ENCODE peak calls at places on chromosomes 5 and 9, in nine cellular contexts. I is fibroblast of pulmonary artery, S is choroid plexus epithelial cell, T is cardiac fibroblast, F is fibroblast of lung, B is Peyer's patch, W is IMR-90, E is AG09309, V is brain microvascular endothelial cell. L is an unnamed sample.

GRCh38 chr9:115882911-115883310 is 270.7 kb upstream of the PAPPA start:
- DNase-seq in T (peak), V (no peak), F (no peak), E (no peak), S (peak), W (peak), B (no peak), I (peak), L (peak)

GRCh38 chr5:157219491-157220271 is 39.0 kb downstream of the ITK start:
- DNase-seq in T (no peak), F (no peak), S (no peak), V (no peak), W (no peak), B (no peak), I (no peak), E (no peak), L (peak)

GRCh38 chr9:89871871-89872331 is 267.1 kb downstream of the GADD45G start:
- DNase-seq in S (no peak), B (no peak), V (no peak), E (no peak), W (no peak), F (no peak), T (no peak), I (no peak), L (no peak)

GRCh38 chr9:130331573-130331972 is 66.0 kb downstream of the HMCN2 start:
- DNase-seq in W (peak), V (peak), S (peak), F (peak), I (peak), T (peak), E (peak), B (peak), L (peak)

GRCh38 chr9:86355814-86356213 is 1.6 kb upstream of the TUT7 start:
- DNase-seq in E (no peak), S (no peak), V (no peak), I (no peak), F (no peak), W (no peak), B (no peak), T (no peak), L (no peak)

GRCh38 chr5:136631176-136631575 is 265.8 kb upstream of the TRPC7 start:
- DNase-seq in F (no peak), B (no peak), S (peak), V (peak), I (peak), W (no peak), T (peak), E (no peak), L (no peak)

GRCh38 chr5:4720831-4721230 is 419.3 kb upstream of the ADAMTS16 start:
- DNase-seq in I (peak), F (no peak), S (peak), W (no peak), E (no peak), T (peak), B (no peak), V (no peak), L (no peak)

GRCh38 chr9:38641985-38642864 is 21.8 kb upstream of the ANKRD18A start:
- DNase-seq in W (peak), E (no peak), S (peak), F (peak), V (peak), T (peak), B (no peak), I (peak), L (peak)

GRCh38 chr5:32710859-32711692 is at the start of gene NPR3:
- DNase-seq in W (peak), B (no peak), V (no peak), T (peak), S (peak), F (peak), I (peak), E (no peak), L (peak)

GRCh38 chr5:115415143-115415491 is 118.7 kb upstream of the CCDC112 start:
- DNase-seq in B (no peak), S (peak), W (peak), F (peak), V (peak), E (no peak), T (peak), I (peak), L (peak)

GRCh38 chr5:35938518-35939227 is at the start of gene CAPSL:
- DNase-seq in S (peak), F (peak), I (peak), W (peak), V (peak), T (peak), B (no peak), E (peak), L (peak)

GRCh38 chr5:6576861-6577501 is 55.9 kb downstream of the NSUN2 start:
- DNase-seq in V (peak), W (peak), S (peak), E (peak), B (no peak), T (peak), F (peak), I (peak), L (peak)

GRCh38 chr5:38458174-38458573 is 98.3 kb downstream of the LIFR start:
- DNase-seq in S (no peak), I (no peak), T (no peak), F (no peak), W (no peak), B (no peak), E (no peak), V (no peak), L (no peak)

GRCh38 chr9:1083325-1083913 is 33.3 kb downstream of the DMRT2 start:
- DNase-seq in S (no peak), V (no peak), I (no peak), B (no peak), F (no peak), T (no peak), E (no peak), W (no peak), L (peak)

GRCh38 chr5:140821375-140822280 is at the start of gene PCDHA5:
- DNase-seq in V (peak), B (no peak), I (peak), E (no peak), W (no peak), T (peak), S (peak), F (no peak), L (peak)

GRCh38 chr5:53323511-53323910 is 156.9 kb upstream of the FST start:
- DNase-seq in E (no peak), S (no peak), B (no peak), V (no peak), F (no peak), T (no peak), I (no peak), W (no peak), L (no peak)

GRCh38 chr5:16871746-16872339 is 64.2 kb downstream of the MYO10 start:
- DNase-seq in E (peak), S (peak), T (peak), I (peak), F (peak), V (peak), B (no peak), W (peak), L (peak)

GRCh38 chr9:82191082-82191481 is 202.5 kb downstream of the SPATA31D1 start:
- DNase-seq in F (no peak), T (no peak), E (no peak), I (no peak), S (peak), V (peak), B (no peak), W (no peak), L (no peak)

GRCh38 chr5:113488645-113489184 is 462 bp upstream of the MCC start:
- DNase-seq in E (no peak), S (peak), F (no peak), V (peak), W (peak), I (peak), T (no peak), B (no peak), L (no peak)

DNA sequence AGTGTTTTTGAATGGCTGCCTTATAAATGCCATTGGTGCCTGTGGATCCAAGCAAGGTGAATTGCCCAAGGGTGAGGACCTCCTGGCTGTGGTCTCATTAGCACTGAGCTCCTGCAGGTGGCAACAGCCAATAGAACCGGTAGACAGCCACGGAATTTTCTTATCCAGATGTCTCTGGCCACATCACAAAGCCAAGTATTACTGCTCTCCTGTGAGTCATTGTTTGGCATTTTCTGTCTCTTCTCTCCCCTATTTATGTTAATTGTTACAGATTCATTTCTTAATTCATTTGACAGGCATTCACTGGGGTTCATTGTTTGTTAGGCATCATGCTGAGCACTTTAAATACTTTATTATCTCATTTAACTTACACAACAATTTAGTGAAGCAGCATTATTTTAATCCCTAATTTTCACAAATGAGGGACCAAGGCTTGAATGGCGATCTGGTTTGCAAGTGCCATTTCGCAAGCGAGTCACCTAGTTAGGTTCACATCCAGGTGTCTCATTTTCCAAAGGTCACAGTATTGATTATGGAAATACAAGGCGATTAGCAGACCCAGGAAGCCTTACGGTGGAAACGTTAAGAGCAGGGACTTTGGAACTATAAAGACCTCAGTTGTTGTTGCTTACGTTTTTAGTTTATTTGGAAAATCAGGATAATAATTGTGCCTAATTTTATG is 58.2 kb upstream of the DPYSL3 start:
- DNase-seq in F (peak), V (peak), E (no peak), B (no peak), I (peak), S (peak), W (peak), T (peak), L (peak)
- TF ChIP-seq CTCF in F (no peak), V (no peak), E (no peak), B (no peak), I (no peak), S (no peak), W (no peak), T (no peak), L (peak)

GRCh38 chr5:154403776-154404387 is 41.9 kb upstream of the SAP30L start:
- DNase-seq in F (no peak), B (no peak), S (peak), V (no peak), T (no peak), I (no peak), W (no peak), E (peak), L (peak)

GRCh38 chr5:154406231-154406630 is 39.6 kb upstream of the SAP30L start:
- DNase-seq in T (peak), I (no peak), F (no peak), E (peak), V (no peak), S (no peak), W (no peak), B (no peak), L (peak)

GRCh38 chr5:154403234-154403633 is 42.6 kb upstream of the SAP30L start:
- DNase-seq in S (no peak), B (no peak), I (no peak), E (no peak), F (no peak), V (no peak), W (peak), T (no peak), L (no peak)

GRCh38 chr5:154406826-154407225 is 39.0 kb upstream of the SAP30L start:
- DNase-seq in B (no peak), E (no peak), T (no peak), W (peak), F (no peak), V (no peak), I (no peak), S (no peak), L (no peak)

GRCh38 chr5:154405078-154405792 is 40.6 kb upstream of the SAP30L start:
- DNase-seq in I (peak), T (peak), B (peak), E (no peak), W (peak), S (peak), V (peak), F (peak), L (peak)
- H3K4me3 ChIP-seq in I (peak), T (peak), B (peak), E (peak), W (peak), S (peak), V (peak), F (peak), L (peak)

GRCh38 chr5:175059687-175060194 is 335.4 kb downstream of the MSX2 start:
- DNase-seq in W (peak), V (peak), T (peak), S (peak), I (no peak), B (no peak), F (peak), E (peak), L (peak)
- TF ChIP-seq CTCF in W (peak), V (no peak), T (no peak), S (no peak), I (no peak), B (no peak), F (no peak), E (peak), L (no peak)

DNA sequence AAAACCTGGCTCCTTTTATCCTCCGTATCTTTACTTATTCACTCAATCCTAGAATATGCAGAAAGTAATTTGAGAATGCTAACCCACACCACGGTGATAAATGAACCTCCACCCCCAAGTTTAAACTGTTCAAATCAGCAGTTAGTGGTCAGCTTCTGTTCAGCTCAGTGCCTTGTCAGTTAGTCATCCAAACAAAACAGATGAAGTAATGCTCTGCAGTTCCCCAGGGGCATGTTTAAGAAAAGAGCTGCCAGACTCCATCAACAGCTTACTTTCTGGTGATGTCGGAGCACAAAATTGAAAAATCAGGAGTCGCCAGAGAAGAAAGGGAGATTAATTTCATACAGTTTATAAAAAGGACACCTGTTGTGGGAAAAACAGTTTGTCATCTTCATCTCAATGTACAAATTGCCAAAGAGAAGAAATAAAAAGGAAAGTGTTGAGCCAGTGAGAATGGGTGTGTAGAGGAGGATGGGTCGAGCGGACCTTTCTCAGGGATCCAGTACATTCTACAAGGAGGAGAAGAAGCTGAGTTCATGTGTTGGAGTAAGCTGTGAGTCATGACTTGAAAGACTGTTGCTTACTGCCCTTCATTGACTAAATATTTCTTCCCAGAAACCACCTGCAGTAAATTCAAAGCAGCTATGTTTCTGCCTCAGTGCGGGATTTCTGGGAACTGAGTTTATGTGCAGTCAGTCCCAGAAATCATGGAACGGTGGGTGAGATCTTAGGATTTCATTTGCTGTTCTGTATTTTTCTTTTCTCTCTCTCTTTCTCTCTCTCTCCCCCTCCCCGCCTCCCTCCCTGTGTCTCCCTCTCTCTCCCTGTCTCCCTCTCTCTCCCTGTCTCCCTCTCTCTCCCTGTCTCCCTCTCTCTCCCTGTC is 13.7 kb downstream of the TRIO start:
- DNase-seq in F (peak), T (peak), E (peak), B (no peak), S (peak), V (peak), I (peak), W (peak), L (peak)
- H3K4me3 ChIP-seq in F (peak), T (peak), E (peak), B (no peak), S (peak), V (peak), I (peak), W (peak), L (peak)

GRCh38 chr5:74184649-74185048 is 455.9 kb downstream of the ENC1 start:
- DNase-seq in S (no peak), E (no peak), W (no peak), B (no peak), T (no peak), V (no peak), I (no peak), F (no peak), L (no peak)
- TF ChIP-seq CTCF in S (no peak), E (no peak), W (no peak), B (no peak), T (no peak), V (no peak), I (no peak), F (no peak), L (no peak)

GRCh38 chr9:129178579-129178909 is 483 bp upstream of the IER5L start:
- DNase-seq in V (no peak), F (no peak), B (no peak), T (no peak), E (no peak), W (no peak), S (no peak), I (no peak), L (no peak)
- H3K4me3 ChIP-seq in V (peak), F (peak), B (peak), T (no peak), E (no peak), W (no peak), S (peak), I (no peak), L (no peak)

GRCh38 chr5:149265559-149265958 is 6.1 kb upstream of the AFAP1L1 start:
- DNase-seq in F (peak), V (peak), I (peak), E (no peak), S (peak), T (peak), W (peak), B (no peak), L (peak)

GRCh38 chr5:149267241-149267973 is 4.3 kb upstream of the AFAP1L1 start:
- DNase-seq in F (no peak), E (no peak), W (no peak), I (no peak), B (no peak), T (no peak), S (no peak), V (no peak), L (no peak)

GRCh38 chr5:149261246-149261645 is 10.4 kb upstream of the AFAP1L1 start:
- DNase-seq in B (no peak), V (no peak), I (no peak), W (no peak), S (no peak), E (no peak), F (no peak), T (no peak), L (no peak)

GRCh38 chr5:149262315-149262714 is 9.3 kb upstream of the AFAP1L1 start:
- DNase-seq in E (no peak), B (no peak), W (no peak), V (no peak), S (no peak), F (no peak), I (no peak), T (no peak), L (no peak)

GRCh38 chr5:149264432-149265069 is 7.1 kb upstream of the AFAP1L1 start:
- DNase-seq in F (no peak), E (no peak), S (no peak), T (no peak), I (no peak), B (no peak), W (no peak), V (no peak), L (no peak)
- TF ChIP-seq CTCF in F (no peak), E (peak), S (peak), T (peak), I (peak), B (peak), W (peak), V (peak), L (peak)

DNA sequence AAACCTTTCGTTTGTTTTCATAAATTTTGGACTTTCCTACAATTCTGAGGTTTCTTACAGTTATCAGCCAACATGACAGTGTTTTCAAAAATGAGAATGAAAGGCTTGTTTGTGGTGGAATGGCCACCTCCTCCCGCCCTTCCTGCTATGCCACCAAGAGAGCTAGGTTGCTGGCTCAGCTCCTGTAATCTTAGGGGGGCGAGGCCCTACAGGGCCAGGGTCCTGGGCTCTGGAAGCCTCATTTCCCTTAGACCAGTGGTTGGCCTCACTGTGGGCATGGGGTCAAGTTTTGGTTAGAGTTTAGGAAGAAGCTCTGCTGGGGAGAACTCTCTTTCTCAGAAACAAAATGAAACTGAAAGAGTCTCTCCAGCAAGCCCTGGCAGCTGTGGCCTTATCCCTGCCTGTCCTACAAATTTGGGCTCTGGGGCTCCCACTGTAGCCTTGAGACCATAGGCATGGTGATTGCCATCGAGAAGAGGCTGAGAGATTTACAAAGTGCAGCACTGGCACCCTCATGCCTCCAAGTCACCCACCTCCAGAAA is 66.2 kb downstream of the IRX1 start:
- DNase-seq in T (no peak), S (no peak), B (no peak), V (no peak), W (no peak), F (no peak), E (no peak), I (no peak), L (no peak)
- H3K4me3 ChIP-seq in T (no peak), S (no peak), B (no peak), V (no peak), W (no peak), F (no peak), E (no peak), I (no peak), L (peak)

DNA sequence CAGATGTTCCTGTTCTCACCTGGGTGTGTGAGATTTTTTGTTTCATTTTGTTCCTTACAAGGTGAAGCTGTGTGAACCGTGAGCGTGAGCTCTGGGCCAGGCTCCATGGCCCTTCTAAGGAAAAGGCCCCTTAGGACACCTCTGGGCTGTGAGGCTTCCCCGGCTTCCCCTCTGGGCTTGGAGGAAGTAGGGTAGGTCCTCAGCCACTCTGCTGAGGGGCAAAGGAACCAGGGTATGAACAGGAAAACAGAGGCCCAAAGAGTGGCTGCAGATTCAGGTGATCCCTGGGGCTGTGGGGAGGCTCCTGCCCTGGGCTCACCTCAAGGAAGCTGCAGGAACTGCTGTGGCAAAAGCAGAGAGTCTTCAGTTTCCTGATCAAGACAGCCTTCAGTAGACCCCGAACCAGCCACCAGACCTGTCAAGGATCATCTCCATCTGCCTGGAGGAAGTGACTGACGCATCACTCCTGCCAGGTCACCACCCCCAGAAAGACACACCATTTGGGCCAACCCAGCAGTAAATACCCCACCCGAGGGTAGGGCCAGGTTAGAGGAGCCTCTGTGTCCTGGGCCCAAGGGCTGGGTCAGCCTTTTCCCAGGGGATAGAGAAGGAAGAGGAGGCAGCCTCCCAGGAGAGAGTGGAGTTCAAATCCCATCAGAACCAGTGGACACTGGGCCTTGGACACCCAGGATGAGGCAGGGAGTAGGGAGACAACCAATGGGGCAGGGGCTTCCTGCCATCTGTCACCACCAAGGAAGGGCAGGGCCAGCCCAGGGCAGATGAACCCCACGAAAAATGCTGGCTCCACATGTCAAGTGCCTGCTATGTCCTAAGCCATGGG is 5.7 kb upstream of the ST6GALNAC6 start:
- DNase-seq in W (no peak), I (no peak), E (no peak), F (no peak), V (no peak), S (no peak), T (no peak), B (peak), L (no peak)
- TF ChIP-seq CTCF in W (no peak), I (no peak), E (no peak), F (no peak), V (no peak), S (no peak), T (no peak), B (no peak), L (no peak)